ENCODE peak calls at places on chromosomes 12 and 14, in four cellular contexts. Y is lower leg skin; B is A549; M is CD4-positive, CD25-positive, alpha-beta regulatory T cell. L is an unnamed sample.

GRCh38 chr12:123150273-123150803 is 552 bp downstream of the PITPNM2 start:
- DNase-seq in Y (no peak), B (peak), M (peak), L (no peak)

GRCh38 chr14:79021756-79022155 is 851.6 kb downstream of the NRXN3 start:
- DNase-seq in Y (no peak), B (no peak), M (no peak), L (no peak)

GRCh38 chr12:7448099-7448498 is 4.1 kb upstream of the CD163L1 start:
- DNase-seq in Y (no peak), B (no peak), M (no peak), L (no peak)

GRCh38 chr14:39372656-39373055 is 59.6 kb downstream of the FBXO33 start:
- DNase-seq in Y (no peak), B (no peak), M (no peak), L (no peak)

GRCh38 chr12:22313276-22313995 is 21.1 kb downstream of the ST8SIA1 start:
- DNase-seq in Y (no peak), B (no peak), M (no peak), L (no peak)

GRCh38 chr12:109759595-109759994 is 46.0 kb downstream of the FAM222A start:
- DNase-seq in Y (no peak), B (no peak), M (no peak), L (peak)

GRCh38 chr12:108475396-108475795 is 39.7 kb upstream of the FICD start:
- DNase-seq in Y (no peak), B (no peak), M (no peak), L (no peak)

GRCh38 chr12:75951399-75952228 is 80.0 kb downstream of the PHLDA1 start:
- DNase-seq in Y (no peak), B (peak), M (no peak), L (no peak)

GRCh38 chr14:34099630-34100029 is 148.8 kb upstream of the EGLN3 start:
- DNase-seq in Y (no peak), B (no peak), M (no peak), L (no peak)

GRCh38 chr14:50871914-50872732 is at the start of gene ABHD12B:
- DNase-seq in Y (no peak), B (no peak), M (no peak), L (no peak)

GRCh38 chr14:50871223-50871622 is 630 bp upstream of the ABHD12B start:
- DNase-seq in Y (no peak), B (no peak), M (no peak), L (no peak)

GRCh38 chr14:50875359-50876090 is 3.7 kb downstream of the ABHD12B start:
- DNase-seq in Y (no peak), B (no peak), M (peak), L (no peak)

DNA sequence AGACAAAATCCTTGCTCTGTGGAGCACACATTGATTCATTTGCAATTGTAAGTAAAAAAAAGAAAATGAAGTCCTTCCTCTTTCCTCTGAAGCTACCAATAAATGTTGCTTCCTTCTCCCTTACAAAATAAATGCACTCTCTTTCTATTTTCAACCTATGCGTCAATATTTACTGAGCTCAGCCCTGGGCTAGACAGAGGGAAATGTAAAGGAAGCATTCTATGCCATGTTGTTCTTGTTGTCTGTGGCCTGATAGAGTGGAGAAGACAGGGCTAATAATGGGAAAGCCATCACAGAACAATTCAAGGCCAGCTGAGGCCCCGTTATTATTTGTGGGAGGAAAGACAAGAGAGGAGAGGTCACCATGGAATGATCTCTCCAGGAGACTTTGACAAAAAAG is 3.0 kb downstream of the ABHD12B start:
- DNase-seq in Y (no peak), B (no peak), M (no peak), L (no peak)
- H3K4me3 ChIP-seq in Y (no peak), B (no peak), M (peak), L (no peak)

GRCh38 chr14:26596722-26597030 is 1.2 kb downstream of the NOVA1 start:
- DNase-seq in Y (no peak), B (peak), M (no peak), L (peak)

GRCh38 chr14:26594148-26594547 is 3.7 kb downstream of the NOVA1 start:
- DNase-seq in Y (no peak), B (no peak), M (no peak), L (no peak)

GRCh38 chr14:26594756-26595545 is 2.9 kb downstream of the NOVA1 start:
- DNase-seq in Y (no peak), B (no peak), M (no peak), L (peak)

GRCh38 chr14:26597136-26598080 is at the start of gene NOVA1:
- DNase-seq in Y (peak), B (peak), M (no peak), L (peak)

GRCh38 chr14:26595922-26596721 is 1.7 kb downstream of the NOVA1 start:
- DNase-seq in Y (no peak), B (no peak), M (no peak), L (no peak)
- H3K4me3 ChIP-seq in Y (peak), B (peak), M (no peak), L (peak)

GRCh38 chr14:104108570-104109060 is 23.1 kb downstream of the ASPG start:
- DNase-seq in Y (no peak), B (no peak), M (no peak), L (no peak)
- H3K4me3 ChIP-seq in Y (no peak), B (no peak), M (no peak), L (no peak)

GRCh38 chr12:111275308-111275707 is 93.6 kb downstream of the PHETA1 start:
- DNase-seq in Y (no peak), B (no peak), M (no peak), L (no peak)
- H3K4me3 ChIP-seq in Y (no peak), B (no peak), M (no peak), L (no peak)

GRCh38 chr12:131990980-131991305 is 41.2 kb downstream of the EP400 start:
- DNase-seq in Y (no peak), B (no peak), M (no peak), L (no peak)
- H3K4me3 ChIP-seq in Y (no peak), B (no peak), M (no peak), L (no peak)

GRCh38 chr14:95245334-95245733 is 74.4 kb downstream of the CLMN start:
- DNase-seq in Y (no peak), B (no peak), M (no peak), L (no peak)

GRCh38 chr14:95252219-95252618 is 67.5 kb downstream of the CLMN start:
- DNase-seq in Y (no peak), B (no peak), M (no peak), L (no peak)

GRCh38 chr14:95250126-95250824 is 69.4 kb downstream of the CLMN start:
- DNase-seq in Y (no peak), B (no peak), M (no peak), L (no peak)

GRCh38 chr14:95250936-95251335 is 68.8 kb downstream of the CLMN start:
- DNase-seq in Y (no peak), B (no peak), M (no peak), L (no peak)

GRCh38 chr14:95248422-95248821 is 71.3 kb downstream of the CLMN start:
- DNase-seq in Y (no peak), B (peak), M (no peak), L (no peak)
- H3K4me3 ChIP-seq in Y (no peak), B (peak), M (no peak), L (no peak)

DNA sequence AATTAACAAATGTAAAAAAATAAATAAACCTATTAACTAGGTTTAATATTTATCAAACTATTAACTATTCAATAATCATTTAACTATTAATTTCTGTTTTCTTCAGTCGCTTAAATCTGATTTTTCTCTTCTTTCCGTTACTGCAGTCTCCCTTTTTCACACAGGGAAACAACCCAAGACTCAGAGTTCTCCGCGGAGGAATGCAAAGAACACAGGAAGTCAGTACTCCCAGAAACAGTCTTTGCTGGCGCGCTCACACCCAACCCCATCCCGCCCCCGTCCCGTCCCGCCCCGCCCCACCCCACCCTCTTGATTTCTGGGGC is 355 bp upstream of the METTL17 start:
- DNase-seq in Y (no peak), B (no peak), M (no peak), L (no peak)
- H3K4me3 ChIP-seq in Y (no peak), B (peak), M (peak), L (peak)

GRCh38 chr12:68958337-68958736 is 25.4 kb upstream of the CPM start:
- DNase-seq in Y (no peak), B (no peak), M (no peak), L (no peak)

GRCh38 chr12:68956466-68956865 is 23.5 kb upstream of the CPM start:
- DNase-seq in Y (no peak), B (no peak), M (no peak), L (no peak)

GRCh38 chr12:68954811-68955210 is 21.8 kb upstream of the CPM start:
- DNase-seq in Y (no peak), B (no peak), M (no peak), L (no peak)

GRCh38 chr12:68959457-68960161 is 26.6 kb upstream of the CPM start:
- DNase-seq in Y (no peak), B (no peak), M (no peak), L (no peak)

DNA sequence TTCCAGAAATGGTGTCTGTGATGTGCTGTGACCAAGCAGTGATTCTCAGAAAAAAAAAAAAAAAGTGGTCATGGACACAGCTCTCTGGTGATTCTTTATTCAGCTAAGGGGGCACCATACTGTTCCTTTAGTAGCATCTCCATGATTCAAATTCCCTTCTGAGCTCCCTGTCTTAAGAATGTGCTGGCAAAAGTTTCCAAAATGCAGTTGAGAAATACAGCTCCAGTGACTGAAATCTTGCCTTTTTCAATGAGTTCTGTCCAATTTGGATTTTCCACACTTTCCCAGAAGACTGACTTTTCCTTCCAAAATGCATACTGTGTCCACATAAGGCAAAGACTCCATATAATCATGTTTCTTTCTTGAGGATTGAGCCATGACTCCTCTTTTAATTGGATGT is 24.3 kb upstream of the CPM start:
- DNase-seq in Y (no peak), B (no peak), M (no peak), L (no peak)
- H3K4me3 ChIP-seq in Y (no peak), B (no peak), M (no peak), L (no peak)

GRCh38 chr14:73238262-73238852 is 1.1 kb downstream of the PAPLN start:
- DNase-seq in Y (no peak), B (no peak), M (no peak), L (peak)

GRCh38 chr14:73236752-73237218 is 521 bp upstream of the PAPLN start:
- DNase-seq in Y (no peak), B (no peak), M (no peak), L (no peak)

GRCh38 chr14:73238941-73239340 is 1.6 kb downstream of the PAPLN start:
- DNase-seq in Y (no peak), B (no peak), M (no peak), L (no peak)

GRCh38 chr14:73237219-73237785 is at the start of gene PAPLN:
- DNase-seq in Y (no peak), B (peak), M (no peak), L (peak)

DNA sequence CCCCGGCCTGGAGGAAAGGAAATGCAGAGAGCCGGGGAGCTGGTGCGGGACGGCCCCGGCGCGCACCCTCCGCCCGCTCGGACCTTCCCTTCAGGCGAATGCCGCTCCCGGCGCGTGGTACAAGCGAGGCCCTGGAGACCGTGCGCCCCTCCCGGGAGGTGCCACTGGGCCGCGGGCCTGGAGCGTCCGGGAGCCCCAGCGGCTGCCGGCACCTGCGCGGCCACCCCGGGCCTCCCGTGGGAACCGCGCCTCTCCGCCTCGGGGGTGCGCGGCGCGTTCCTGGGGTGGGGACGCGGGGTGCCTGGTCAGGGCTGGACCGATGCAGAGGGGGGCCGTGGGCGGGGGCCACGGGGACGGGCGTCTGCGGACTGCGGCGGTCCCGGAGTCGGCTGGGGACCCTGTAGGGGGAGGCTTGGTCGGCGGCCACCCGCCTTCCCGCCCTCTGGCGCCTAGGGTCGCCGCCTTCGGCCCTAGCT is 518 bp downstream of the PAPLN start:
- DNase-seq in Y (no peak), B (no peak), M (no peak), L (peak)
- H3K4me3 ChIP-seq in Y (peak), B (peak), M (no peak), L (peak)

GRCh38 chr12:70221626-70222025 is 21.6 kb upstream of the CNOT2 start:
- DNase-seq in Y (no peak), B (no peak), M (no peak), L (no peak)
- H3K4me3 ChIP-seq in Y (no peak), B (no peak), M (no peak), L (no peak)

L was measured in HAP-1.